ENCODE peak calls at places on chromosomes 13 and 19, in six cellular contexts. Q is fibroblast of the aortic adventitia; S is suprapubic skin; F is CD4-positive, CD25-positive, alpha-beta regulatory T cell; P is AG04449; L is GM12865. A is an unnamed sample.

GRCh38 chr13:109760951-109761350 is 25.4 kb downstream of the IRS2 start:
- DNase-seq in Q (no peak), F (no peak), S (no peak), L (no peak), P (no peak), A (no peak)

GRCh38 chr19:53463263-53463662 is 4.3 kb upstream of the ZNF813 start:
- DNase-seq in P (no peak), S (no peak), L (no peak), F (no peak), Q (peak), A (no peak)

GRCh38 chr19:31553844-31554215 is 204.6 kb upstream of the TSHZ3 start:
- DNase-seq in L (no peak), F (no peak), S (no peak), Q (no peak), P (no peak), A (no peak)

GRCh38 chr13:110559429-110559943 is 2.0 kb downstream of the RAB20 start:
- DNase-seq in L (no peak), Q (peak), P (no peak), S (no peak), F (no peak), A (no peak)

GRCh38 chr19:1510442-1510806 is 2.4 kb downstream of the ADAMTSL5 start:
- DNase-seq in S (no peak), Q (no peak), F (no peak), P (no peak), L (no peak), A (no peak)

GRCh38 chr13:111115841-111116500 is 861 bp downstream of the ARHGEF7 start:
- DNase-seq in L (no peak), S (no peak), P (peak), Q (peak), F (no peak), A (no peak)

GRCh38 chr13:31997641-31998040 is 33.9 kb upstream of the FRY start:
- DNase-seq in Q (no peak), L (no peak), F (no peak), S (no peak), P (no peak), A (no peak)

GRCh38 chr13:44904982-44905381 is 84.3 kb downstream of the NUFIP1 start:
- DNase-seq in L (no peak), S (peak), P (peak), F (no peak), Q (peak), A (no peak)

GRCh38 chr13:41179593-41180250 is 14.6 kb downstream of the KBTBD7 start:
- DNase-seq in Q (peak), P (peak), S (no peak), L (peak), F (no peak), A (no peak)

GRCh38 chr13:110767476-110767875 is 54.0 kb downstream of the ING1 start:
- DNase-seq in Q (no peak), P (no peak), F (no peak), S (no peak), L (no peak), A (no peak)

GRCh38 chr19:6047741-6048231 is 62.5 kb downstream of the RFX2 start:
- DNase-seq in P (no peak), S (no peak), Q (peak), F (no peak), L (peak), A (peak)

GRCh38 chr13:26962671-26963070 is 202.1 kb upstream of the GPR12 start:
- DNase-seq in L (no peak), F (no peak), P (no peak), Q (no peak), S (no peak), A (no peak)

GRCh38 chr13:36031490-36031889 is 99.7 kb downstream of the DCLK1 start:
- DNase-seq in F (no peak), L (no peak), Q (no peak), S (no peak), P (no peak), A (peak)

GRCh38 chr13:40485611-40486517 is 180.6 kb downstream of the FOXO1 start:
- DNase-seq in P (no peak), Q (no peak), F (peak), S (no peak), L (peak), A (peak)

GRCh38 chr13:30792257-30793000 is 57.1 kb downstream of the ALOX5AP start:
- DNase-seq in L (no peak), P (peak), F (no peak), Q (peak), S (no peak), A (no peak)

GRCh38 chr13:78701383-78701782 is 42.4 kb upstream of the OBI1 start:
- DNase-seq in Q (peak), S (no peak), F (no peak), P (no peak), L (no peak), A (no peak)

GRCh38 chr19:49574206-49574755 is 6.1 kb downstream of the NOSIP start:
- DNase-seq in P (no peak), Q (no peak), S (no peak), F (no peak), L (no peak), A (no peak)

GRCh38 chr13:46778879-46779278 is 18.1 kb downstream of the ESD start:
- DNase-seq in Q (peak), F (no peak), L (no peak), S (no peak), P (no peak), A (no peak)

GRCh38 chr19:1082928-1083816 is 12.0 kb downstream of the POLR2E start:
- DNase-seq in F (no peak), P (no peak), L (no peak), Q (no peak), S (no peak), A (no peak)

GRCh38 chr13:20714563-20715339 is 11.3 kb downstream of the IL17D start:
- DNase-seq in Q (peak), P (no peak), L (no peak), F (no peak), S (no peak), A (no peak)
- H3K4me3 ChIP-seq in Q (peak), P (no peak), L (no peak), F (no peak), S (peak), A (no peak)

GRCh38 chr19:38686530-38686888 is 39.1 kb downstream of the ACTN4 start:
- DNase-seq in S (no peak), L (peak), F (peak), Q (no peak), P (no peak), A (peak)

GRCh38 chr19:38684078-38684861 is 36.8 kb downstream of the ACTN4 start:
- DNase-seq in L (peak), Q (peak), F (peak), P (no peak), S (no peak), A (no peak)

GRCh38 chr19:38684862-38685665 is 37.6 kb downstream of the ACTN4 start:
- DNase-seq in S (no peak), L (no peak), P (no peak), Q (no peak), F (no peak), A (no peak)

GRCh38 chr19:38687837-38688378 is 40.5 kb downstream of the ACTN4 start:
- DNase-seq in L (no peak), S (no peak), F (no peak), P (no peak), Q (no peak), A (no peak)

DNA sequence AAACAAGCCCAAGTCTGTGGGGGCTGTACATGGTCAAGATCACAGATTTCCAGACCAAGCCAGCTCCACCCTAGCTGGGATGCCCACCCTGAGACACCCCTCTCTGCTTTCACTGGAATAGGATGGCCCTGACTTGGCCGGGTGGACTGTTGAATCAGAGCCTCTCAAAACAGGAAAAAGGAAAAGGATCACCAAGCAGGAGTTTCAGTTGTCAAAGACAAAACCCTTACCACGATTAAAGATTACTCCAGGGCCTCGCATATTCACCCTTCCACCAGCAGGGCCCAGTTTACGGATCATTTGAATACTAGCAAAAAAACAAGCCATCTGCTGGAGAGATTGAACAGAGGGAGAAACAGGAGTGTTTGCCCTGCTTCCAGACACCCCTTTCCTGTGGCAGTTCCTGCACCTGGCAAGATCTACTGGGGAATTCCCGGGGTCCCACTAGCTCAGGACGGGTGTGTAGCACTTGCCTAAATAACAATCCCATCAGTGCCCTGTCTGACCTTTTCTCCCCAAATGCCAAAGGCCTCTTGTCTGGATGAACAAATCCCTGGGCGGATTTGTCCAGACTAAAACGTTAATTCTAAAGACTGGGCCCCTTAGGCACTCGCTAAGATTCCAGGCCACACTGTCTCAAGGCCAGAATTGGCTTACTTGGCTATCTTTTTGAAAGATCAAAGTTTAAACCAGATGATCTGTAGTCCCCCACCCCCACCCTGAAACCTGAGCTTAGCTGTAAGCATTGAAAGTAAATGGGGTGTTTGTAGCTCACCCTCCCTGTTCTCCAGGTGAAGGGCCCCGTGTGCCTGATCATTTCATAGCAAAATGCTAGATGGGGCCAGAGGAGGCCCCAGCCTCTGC is 38.4 kb downstream of the ACTN4 start:
- DNase-seq in P (no peak), S (no peak), L (peak), F (peak), Q (peak), A (peak)
- H3K4me3 ChIP-seq in P (no peak), S (no peak), L (no peak), F (peak), Q (no peak), A (peak)

GRCh38 chr13:51146667-51147066 is 35.6 kb upstream of the C13orf42 start:
- DNase-seq in F (no peak), P (no peak), Q (no peak), S (no peak), L (no peak), A (no peak)

GRCh38 chr13:51151463-51151862 is 40.4 kb upstream of the C13orf42 start:
- DNase-seq in P (no peak), S (no peak), L (no peak), Q (no peak), F (no peak), A (no peak)

GRCh38 chr13:51147732-51148131 is 36.7 kb upstream of the C13orf42 start:
- DNase-seq in P (no peak), F (no peak), S (no peak), L (no peak), Q (no peak), A (no peak)

GRCh38 chr13:51148223-51148951 is 37.3 kb upstream of the C13orf42 start:
- DNase-seq in L (no peak), S (no peak), P (no peak), Q (no peak), F (no peak), A (peak)

DNA sequence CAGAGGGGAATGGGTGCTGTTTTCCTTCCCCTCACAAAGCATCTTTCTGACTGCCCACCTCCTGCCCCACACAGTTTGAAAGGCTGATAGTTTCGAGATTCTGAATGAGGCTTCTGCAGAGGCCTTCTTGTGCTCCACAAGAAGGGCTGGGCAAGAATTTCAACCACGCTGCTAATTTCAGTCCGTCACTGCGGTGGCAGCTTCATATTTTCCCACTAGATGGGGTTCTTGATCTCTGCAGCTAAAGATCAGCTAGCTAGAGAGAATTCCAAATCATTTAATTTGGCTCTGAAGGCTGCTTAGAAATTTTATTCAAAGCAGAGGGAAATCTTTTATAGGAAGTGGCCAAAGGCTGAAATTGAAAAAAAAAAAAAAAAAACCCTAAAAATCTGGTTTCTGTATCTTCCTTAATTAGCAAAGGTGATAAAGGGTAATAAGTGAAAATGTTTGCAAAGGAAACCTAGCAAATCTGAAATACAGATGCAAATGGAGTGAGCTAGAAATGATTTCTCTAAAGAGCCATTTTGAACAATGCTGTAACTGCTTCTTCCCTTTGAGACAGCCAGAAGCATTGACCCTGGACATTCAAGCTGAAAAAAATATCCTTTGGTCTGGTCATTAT is 38.0 kb upstream of the C13orf42 start:
- DNase-seq in L (peak), Q (peak), S (no peak), P (peak), F (no peak), A (no peak)
- H3K4me3 ChIP-seq in L (no peak), Q (no peak), S (no peak), P (no peak), F (no peak), A (no peak)

DNA sequence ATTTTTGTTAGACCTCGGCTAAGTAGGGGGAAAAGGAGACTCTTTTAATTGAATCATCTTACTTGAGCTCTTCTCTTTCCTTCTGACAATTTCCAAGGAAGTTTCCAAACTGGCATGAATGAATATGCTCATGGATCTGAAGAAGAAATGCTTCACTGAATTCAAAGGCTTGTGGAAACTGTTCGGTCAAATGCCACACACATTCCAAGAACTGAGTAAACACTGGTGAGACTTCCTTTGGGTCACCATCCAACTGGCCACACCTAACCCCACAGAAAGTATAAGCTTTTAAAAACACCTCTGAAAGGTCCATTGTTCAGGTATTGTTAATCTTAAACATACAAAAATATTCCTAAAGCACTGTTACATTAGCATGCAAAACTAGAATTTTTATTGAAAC is 33.6 kb downstream of the MTMR6 start:
- DNase-seq in F (no peak), Q (peak), P (no peak), S (no peak), L (no peak), A (no peak)
- H3K4me3 ChIP-seq in F (no peak), Q (no peak), P (no peak), S (no peak), L (no peak), A (no peak)

DNA sequence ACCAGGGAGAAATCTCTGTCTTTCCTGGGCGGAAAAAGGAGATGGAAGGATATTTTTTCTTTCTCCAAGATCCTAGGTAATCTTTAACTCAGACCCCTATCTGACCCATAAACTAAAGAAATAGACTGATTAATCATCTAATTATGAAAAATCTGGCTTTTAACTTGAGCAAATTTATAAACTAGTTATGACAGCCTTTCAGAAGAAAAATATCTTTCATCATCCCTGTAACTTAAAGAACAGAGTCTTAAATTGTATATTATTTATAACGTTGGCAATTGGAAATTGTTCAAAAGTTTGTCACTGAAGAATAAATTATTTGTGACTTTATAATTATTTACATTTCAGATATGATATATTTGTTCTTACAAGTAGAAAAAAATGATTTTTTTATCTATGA is 34.4 kb downstream of the SPRY2 start:
- DNase-seq in P (no peak), S (no peak), Q (peak), F (no peak), L (no peak), A (no peak)
- H3K4me3 ChIP-seq in P (no peak), S (no peak), Q (no peak), F (no peak), L (no peak), A (no peak)

GRCh38 chr13:94435604-94436226 is 43.8 kb downstream of the DCT start:
- DNase-seq in S (no peak), Q (peak), F (peak), P (no peak), L (peak), A (peak)

GRCh38 chr13:94431987-94432386 is 47.5 kb downstream of the DCT start:
- DNase-seq in Q (no peak), F (no peak), P (no peak), S (no peak), L (no peak), A (no peak)

GRCh38 chr13:94427313-94427712 is 52.2 kb downstream of the DCT start:
- DNase-seq in F (no peak), L (no peak), Q (no peak), P (no peak), S (no peak), A (no peak)

GRCh38 chr13:94431569-94431968 is 47.9 kb downstream of the DCT start:
- DNase-seq in Q (peak), F (no peak), P (no peak), S (no peak), L (no peak), A (no peak)

DNA sequence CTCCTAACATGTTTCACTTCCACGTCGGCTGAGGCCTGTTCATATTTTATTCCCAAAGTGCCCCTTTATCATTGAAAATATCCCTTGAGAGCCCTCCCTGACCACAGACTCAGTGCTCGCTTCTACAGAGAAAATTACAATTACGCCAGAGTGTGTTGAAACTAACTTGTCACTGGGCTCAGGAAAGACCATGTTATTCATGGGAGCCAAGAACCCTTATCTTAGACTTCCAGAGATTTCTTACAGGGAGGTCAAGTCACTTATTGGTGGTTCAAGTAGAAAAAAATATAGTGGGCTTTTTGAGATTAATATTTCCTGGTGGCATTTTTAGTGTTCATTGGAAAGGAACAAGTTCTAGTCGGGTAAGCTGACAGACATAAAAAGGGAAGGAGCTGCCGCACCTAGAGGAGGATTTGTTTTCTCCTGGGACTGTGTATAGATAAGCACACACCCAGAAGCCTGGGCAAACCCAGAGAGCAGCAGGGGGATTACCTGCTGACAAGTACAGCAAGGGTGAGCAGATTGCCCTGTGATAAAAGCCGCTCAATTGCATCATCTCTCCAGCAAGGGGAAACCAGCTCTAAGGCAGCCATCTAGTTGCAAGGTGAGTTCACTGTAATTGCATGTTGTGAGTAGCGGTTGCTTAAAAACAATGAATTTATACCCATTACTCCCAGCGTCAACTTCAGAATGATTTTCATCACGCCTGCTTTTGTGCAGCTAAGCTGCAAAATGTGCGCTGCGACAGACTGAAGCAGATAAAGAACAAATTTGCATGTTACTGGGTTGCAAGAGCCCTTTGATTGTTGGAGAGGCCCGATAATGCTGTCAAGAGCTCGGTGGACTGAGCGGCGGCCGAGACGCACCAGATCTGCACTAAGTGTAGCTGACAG is 46.2 kb downstream of the DCT start:
- DNase-seq in S (no peak), F (no peak), L (peak), P (no peak), Q (no peak), A (no peak)
- H3K4me3 ChIP-seq in S (no peak), F (no peak), L (no peak), P (no peak), Q (no peak), A (no peak)

GRCh38 chr19:28883241-28883693 is 329.7 kb downstream of the UQCRFS1 start:
- DNase-seq in S (no peak), F (no peak), P (peak), L (no peak), Q (peak), A (no peak)
- H3K4me3 ChIP-seq in S (no peak), F (no peak), P (no peak), L (no peak), Q (peak), A (no peak)

DNA sequence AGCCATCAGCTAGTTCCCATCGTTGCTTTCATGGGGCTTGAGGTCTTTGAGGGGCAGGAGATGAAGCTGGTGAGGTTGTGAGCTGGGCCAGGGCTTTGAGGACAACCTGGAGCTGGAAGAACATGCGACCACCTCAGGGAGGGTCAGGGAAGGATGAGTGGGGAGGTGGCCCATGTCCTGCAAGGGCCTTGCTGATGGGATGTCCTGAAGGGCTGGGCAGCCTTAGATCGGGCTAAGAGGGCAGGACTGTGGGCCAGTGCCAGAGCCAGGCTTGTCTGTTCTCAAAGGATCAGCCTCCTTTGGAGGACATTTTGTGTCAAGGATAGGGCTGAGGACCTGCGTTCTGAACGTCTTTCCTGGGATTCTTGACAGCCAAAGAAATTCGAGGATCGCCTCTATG is 10.5 kb downstream of the CYTH2 start:
- DNase-seq in Q (no peak), L (no peak), F (no peak), S (no peak), P (no peak), A (no peak)
- H3K4me3 ChIP-seq in Q (no peak), L (no peak), F (no peak), S (peak), P (no peak), A (no peak)

GRCh38 chr13:76885203-76886004 is 801 bp downstream of the KCTD12 start:
- DNase-seq in F (peak), P (no peak), S (peak), L (peak), Q (peak), A (no peak)
- H3K4me3 ChIP-seq in F (peak), P (peak), S (peak), L (peak), Q (peak), A (peak)

GRCh38 chr19:2701361-2702169 is 929 bp downstream of the GNG7 start:
- DNase-seq in L (no peak), P (no peak), Q (no peak), F (no peak), S (no peak), A (no peak)
- H3K4me3 ChIP-seq in L (peak), P (no peak), Q (no peak), F (no peak), S (peak), A (peak)